ENCODE peak calls at places on chromosome 9, in six cellular contexts. One of them, this sample, is unnamed.

GRCh38 chr9:17075758-17076485 is 58.9 kb upstream of the CNTLN start:
- DNase-seq in activated CD8-positive, alpha-beta memory T cell treated with anti-CD3 and anti-CD28 coated beads, Interleukin-2, amount 50 U/mL, for 48 hours: no peak
- DNase-seq in RPMI7951: no peak
- DNase-seq in HL-60: no peak
- DNase-seq in naive thymus-derived CD4-positive, alpha-beta T cell: no peak
- DNase-seq in effector memory CD8-positive, alpha-beta T cell: no peak
- DNase-seq in this sample: no peak

GRCh38 chr9:96383165-96383939 is at the start of gene SLC35D2:
- DNase-seq in naive thymus-derived CD4-positive, alpha-beta T cell: no peak
- DNase-seq in activated CD8-positive, alpha-beta memory T cell treated with anti-CD3 and anti-CD28 coated beads, Interleukin-2, amount 50 U/mL, for 48 hours: peak
- DNase-seq in effector memory CD8-positive, alpha-beta T cell: no peak
- DNase-seq in HL-60: no peak
- DNase-seq in RPMI7951: peak
- DNase-seq in this sample: no peak

GRCh38 chr9:34219421-34219820 is 40.6 kb downstream of the UBAP1 start:
- DNase-seq in effector memory CD8-positive, alpha-beta T cell: no peak
- DNase-seq in naive thymus-derived CD4-positive, alpha-beta T cell: no peak
- DNase-seq in HL-60: no peak
- DNase-seq in RPMI7951: no peak
- DNase-seq in activated CD8-positive, alpha-beta memory T cell treated with anti-CD3 and anti-CD28 coated beads, Interleukin-2, amount 50 U/mL, for 48 hours: no peak
- DNase-seq in this sample: no peak

GRCh38 chr9:5549671-5550650 is 39.6 kb downstream of the PDCD1LG2 start:
- DNase-seq in activated CD8-positive, alpha-beta memory T cell treated with anti-CD3 and anti-CD28 coated beads, Interleukin-2, amount 50 U/mL, for 48 hours: no peak
- DNase-seq in HL-60: no peak
- DNase-seq in effector memory CD8-positive, alpha-beta T cell: no peak
- DNase-seq in naive thymus-derived CD4-positive, alpha-beta T cell: no peak
- DNase-seq in RPMI7951: no peak
- DNase-seq in this sample: no peak

GRCh38 chr9:69118656-69119055 is 55.4 kb upstream of the TJP2 start:
- DNase-seq in RPMI7951: no peak
- DNase-seq in effector memory CD8-positive, alpha-beta T cell: no peak
- DNase-seq in HL-60: no peak
- DNase-seq in activated CD8-positive, alpha-beta memory T cell treated with anti-CD3 and anti-CD28 coated beads, Interleukin-2, amount 50 U/mL, for 48 hours: no peak
- DNase-seq in naive thymus-derived CD4-positive, alpha-beta T cell: no peak
- DNase-seq in this sample: no peak

GRCh38 chr9:95670122-95670521 is 153.4 kb upstream of the PTCH1 start:
- DNase-seq in RPMI7951: no peak
- DNase-seq in effector memory CD8-positive, alpha-beta T cell: no peak
- DNase-seq in activated CD8-positive, alpha-beta memory T cell treated with anti-CD3 and anti-CD28 coated beads, Interleukin-2, amount 50 U/mL, for 48 hours: no peak
- DNase-seq in HL-60: no peak
- DNase-seq in naive thymus-derived CD4-positive, alpha-beta T cell: no peak
- DNase-seq in this sample: no peak

GRCh38 chr9:18849910-18850677 is 182.9 kb downstream of the SAXO1 start:
- DNase-seq in activated CD8-positive, alpha-beta memory T cell treated with anti-CD3 and anti-CD28 coated beads, Interleukin-2, amount 50 U/mL, for 48 hours: no peak
- DNase-seq in HL-60: no peak
- DNase-seq in RPMI7951: no peak
- DNase-seq in naive thymus-derived CD4-positive, alpha-beta T cell: no peak
- DNase-seq in effector memory CD8-positive, alpha-beta T cell: no peak
- DNase-seq in this sample: no peak

GRCh38 chr9:4620881-4621555 is 41.1 kb upstream of the PLPP6 start:
- DNase-seq in activated CD8-positive, alpha-beta memory T cell treated with anti-CD3 and anti-CD28 coated beads, Interleukin-2, amount 50 U/mL, for 48 hours: no peak
- DNase-seq in RPMI7951: no peak
- DNase-seq in HL-60: no peak
- DNase-seq in effector memory CD8-positive, alpha-beta T cell: no peak
- DNase-seq in naive thymus-derived CD4-positive, alpha-beta T cell: no peak
- DNase-seq in this sample: no peak

GRCh38 chr9:95206143-95206542 is 111.4 kb downstream of the FANCC start:
- DNase-seq in RPMI7951: no peak
- DNase-seq in activated CD8-positive, alpha-beta memory T cell treated with anti-CD3 and anti-CD28 coated beads, Interleukin-2, amount 50 U/mL, for 48 hours: no peak
- DNase-seq in effector memory CD8-positive, alpha-beta T cell: no peak
- DNase-seq in HL-60: no peak
- DNase-seq in naive thymus-derived CD4-positive, alpha-beta T cell: no peak
- DNase-seq in this sample: no peak

GRCh38 chr9:38734831-38735230 is 14.9 kb upstream of the FAM240B start:
- DNase-seq in HL-60: no peak
- DNase-seq in RPMI7951: no peak
- DNase-seq in naive thymus-derived CD4-positive, alpha-beta T cell: no peak
- DNase-seq in activated CD8-positive, alpha-beta memory T cell treated with anti-CD3 and anti-CD28 coated beads, Interleukin-2, amount 50 U/mL, for 48 hours: no peak
- DNase-seq in effector memory CD8-positive, alpha-beta T cell: no peak
- DNase-seq in this sample: no peak

GRCh38 chr9:131475956-131476776 is 26.6 kb upstream of the POMT1 start:
- DNase-seq in activated CD8-positive, alpha-beta memory T cell treated with anti-CD3 and anti-CD28 coated beads, Interleukin-2, amount 50 U/mL, for 48 hours: no peak
- DNase-seq in effector memory CD8-positive, alpha-beta T cell: no peak
- DNase-seq in HL-60: no peak
- DNase-seq in naive thymus-derived CD4-positive, alpha-beta T cell: no peak
- DNase-seq in RPMI7951: peak
- DNase-seq in this sample: peak

GRCh38 chr9:5920860-5921328 is 30.2 kb downstream of the MLANA start:
- DNase-seq in naive thymus-derived CD4-positive, alpha-beta T cell: no peak
- DNase-seq in RPMI7951: no peak
- DNase-seq in activated CD8-positive, alpha-beta memory T cell treated with anti-CD3 and anti-CD28 coated beads, Interleukin-2, amount 50 U/mL, for 48 hours: no peak
- DNase-seq in effector memory CD8-positive, alpha-beta T cell: no peak
- DNase-seq in HL-60: no peak
- DNase-seq in this sample: no peak

GRCh38 chr9:127537792-127538191 is 74.3 kb upstream of the STXBP1 start:
- DNase-seq in effector memory CD8-positive, alpha-beta T cell: no peak
- DNase-seq in RPMI7951: no peak
- DNase-seq in naive thymus-derived CD4-positive, alpha-beta T cell: no peak
- DNase-seq in activated CD8-positive, alpha-beta memory T cell treated with anti-CD3 and anti-CD28 coated beads, Interleukin-2, amount 50 U/mL, for 48 hours: no peak
- DNase-seq in HL-60: no peak
- DNase-seq in this sample: no peak

GRCh38 chr9:105405514-105406131 is 42.2 kb upstream of the FSD1L start:
- DNase-seq in effector memory CD8-positive, alpha-beta T cell: peak
- DNase-seq in RPMI7951: peak
- DNase-seq in naive thymus-derived CD4-positive, alpha-beta T cell: no peak
- DNase-seq in HL-60: no peak
- DNase-seq in activated CD8-positive, alpha-beta memory T cell treated with anti-CD3 and anti-CD28 coated beads, Interleukin-2, amount 50 U/mL, for 48 hours: no peak
- DNase-seq in this sample: no peak

GRCh38 chr9:82601272-82601835 is 461.6 kb downstream of the RASEF start:
- DNase-seq in effector memory CD8-positive, alpha-beta T cell: no peak
- DNase-seq in naive thymus-derived CD4-positive, alpha-beta T cell: no peak
- DNase-seq in RPMI7951: no peak
- DNase-seq in HL-60: no peak
- DNase-seq in activated CD8-positive, alpha-beta memory T cell treated with anti-CD3 and anti-CD28 coated beads, Interleukin-2, amount 50 U/mL, for 48 hours: no peak
- DNase-seq in this sample: no peak

GRCh38 chr9:134369416-134370212 is 43.4 kb downstream of the RXRA start:
- DNase-seq in naive thymus-derived CD4-positive, alpha-beta T cell: no peak
- DNase-seq in activated CD8-positive, alpha-beta memory T cell treated with anti-CD3 and anti-CD28 coated beads, Interleukin-2, amount 50 U/mL, for 48 hours: no peak
- DNase-seq in RPMI7951: no peak
- DNase-seq in HL-60: no peak
- DNase-seq in effector memory CD8-positive, alpha-beta T cell: no peak
- DNase-seq in this sample: no peak

GRCh38 chr9:134633362-134634142 is 8.1 kb upstream of the COL5A1 start:
- DNase-seq in naive thymus-derived CD4-positive, alpha-beta T cell: no peak
- DNase-seq in effector memory CD8-positive, alpha-beta T cell: no peak
- DNase-seq in HL-60: no peak
- DNase-seq in RPMI7951: no peak
- DNase-seq in activated CD8-positive, alpha-beta memory T cell treated with anti-CD3 and anti-CD28 coated beads, Interleukin-2, amount 50 U/mL, for 48 hours: no peak
- DNase-seq in this sample: peak

GRCh38 chr9:20683351-20684034 is 566 bp upstream of the FOCAD start:
- DNase-seq in HL-60: no peak
- DNase-seq in naive thymus-derived CD4-positive, alpha-beta T cell: peak
- DNase-seq in activated CD8-positive, alpha-beta memory T cell treated with anti-CD3 and anti-CD28 coated beads, Interleukin-2, amount 50 U/mL, for 48 hours: peak
- DNase-seq in effector memory CD8-positive, alpha-beta T cell: peak
- DNase-seq in RPMI7951: peak
- DNase-seq in this sample: peak

GRCh38 chr9:77899679-77900354 is 131.8 kb downstream of the GNAQ start:
- DNase-seq in effector memory CD8-positive, alpha-beta T cell: no peak
- DNase-seq in HL-60: no peak
- DNase-seq in activated CD8-positive, alpha-beta memory T cell treated with anti-CD3 and anti-CD28 coated beads, Interleukin-2, amount 50 U/mL, for 48 hours: no peak
- DNase-seq in naive thymus-derived CD4-positive, alpha-beta T cell: no peak
- DNase-seq in RPMI7951: peak
- DNase-seq in this sample: no peak

GRCh38 chr9:116414374-116414773 is 260.8 kb downstream of the PAPPA start:
- DNase-seq in RPMI7951: no peak
- DNase-seq in naive thymus-derived CD4-positive, alpha-beta T cell: no peak
- DNase-seq in HL-60: no peak
- DNase-seq in effector memory CD8-positive, alpha-beta T cell: no peak
- DNase-seq in activated CD8-positive, alpha-beta memory T cell treated with anti-CD3 and anti-CD28 coated beads, Interleukin-2, amount 50 U/mL, for 48 hours: no peak
- DNase-seq in this sample: no peak

GRCh38 chr9:63817622-63818518 is 1467.1 kb downstream of the FOXD4L5 start:
- DNase-seq in effector memory CD8-positive, alpha-beta T cell: peak
- DNase-seq in activated CD8-positive, alpha-beta memory T cell treated with anti-CD3 and anti-CD28 coated beads, Interleukin-2, amount 50 U/mL, for 48 hours: peak
- DNase-seq in naive thymus-derived CD4-positive, alpha-beta T cell: peak
- DNase-seq in RPMI7951: peak
- DNase-seq in HL-60: peak
- DNase-seq in this sample: peak

GRCh38 chr9:114428466-114428865 is 40.7 kb upstream of the AKNA start:
- DNase-seq in HL-60: no peak
- DNase-seq in naive thymus-derived CD4-positive, alpha-beta T cell: no peak
- DNase-seq in effector memory CD8-positive, alpha-beta T cell: no peak
- DNase-seq in RPMI7951: no peak
- DNase-seq in activated CD8-positive, alpha-beta memory T cell treated with anti-CD3 and anti-CD28 coated beads, Interleukin-2, amount 50 U/mL, for 48 hours: no peak
- DNase-seq in this sample: no peak

This sample was measured in CD14-positive monocyte.